ENCODE peak calls at places on chromosomes 4 and X, in four cellular contexts. Q, V, X and K are unnamed samples.

GRCh38 chr4:153798436-153798835 is 9.6 kb upstream of the SFRP2 start:
- DNase-seq in Q (no peak), V (no peak), X (no peak), K (no peak)

GRCh38 chr4:56791316-56791715 is 30.2 kb downstream of the SPINK2 start:
- DNase-seq in Q (no peak), V (no peak), X (no peak), K (peak)

GRCh38 chrX:29746326-29746725 is 469.0 kb upstream of the MAGEB2 start:
- DNase-seq in Q (no peak), V (no peak), X (no peak), K (no peak)

GRCh38 chr4:41145571-41146078 is 68.7 kb downstream of the APBB2 start:
- DNase-seq in Q (no peak), V (no peak), X (no peak), K (peak)

GRCh38 chrX:154749856-154750255 is 1.0 kb downstream of the GAB3 start:
- DNase-seq in Q (no peak), V (no peak), X (no peak), K (no peak)

GRCh38 chr4:146949559-146949958 is 3.9 kb upstream of the TTC29 start:
- DNase-seq in Q (no peak), V (no peak), X (no peak), K (no peak)

GRCh38 chr4:89316931-89317366 is 9.3 kb upstream of the GPRIN3 start:
- DNase-seq in Q (no peak), V (no peak), X (no peak), K (no peak)

GRCh38 chr4:11505225-11505971 is 76.7 kb upstream of the HS3ST1 start:
- DNase-seq in Q (no peak), V (no peak), X (no peak), K (no peak)

GRCh38 chr4:131113704-131114103 is 2017.8 kb downstream of the C4orf33 start:
- DNase-seq in Q (no peak), V (no peak), X (no peak), K (no peak)

GRCh38 chr4:146640459-146641061 is 1.9 kb downstream of the POU4F2 start:
- DNase-seq in Q (no peak), V (no peak), X (no peak), K (no peak)

GRCh38 chr4:76515975-76516853 is 81.2 kb downstream of the SHROOM3 start:
- DNase-seq in Q (no peak), V (no peak), X (no peak), K (peak)

GRCh38 chrX:119343856-119344255 is 55.3 kb upstream of the SLC25A43 start:
- DNase-seq in Q (no peak), V (no peak), X (no peak), K (no peak)

GRCh38 chrX:109635151-109635550 is 10.2 kb upstream of the KCNE5 start:
- DNase-seq in Q (no peak), V (peak), X (peak), K (no peak)

GRCh38 chr4:175833574-175834350 is 21.7 kb upstream of the GPM6A start:
- DNase-seq in Q (no peak), V (no peak), X (no peak), K (no peak)

GRCh38 chrX:6667048-6667768 is 132.3 kb upstream of the VCX3A start:
- DNase-seq in Q (no peak), V (no peak), X (no peak), K (no peak)

GRCh38 chrX:9337056-9337455 is 127.8 kb upstream of the TBL1X start:
- DNase-seq in Q (no peak), V (no peak), X (no peak), K (no peak)

GRCh38 chr4:725368-726234 is 20.0 kb downstream of the PCGF3 start:
- DNase-seq in Q (no peak), V (no peak), X (no peak), K (no peak)

GRCh38 chr4:1414831-1415680 is 8.8 kb upstream of the NKX1-1 start:
- DNase-seq in Q (no peak), V (peak), X (peak), K (no peak)

DNA sequence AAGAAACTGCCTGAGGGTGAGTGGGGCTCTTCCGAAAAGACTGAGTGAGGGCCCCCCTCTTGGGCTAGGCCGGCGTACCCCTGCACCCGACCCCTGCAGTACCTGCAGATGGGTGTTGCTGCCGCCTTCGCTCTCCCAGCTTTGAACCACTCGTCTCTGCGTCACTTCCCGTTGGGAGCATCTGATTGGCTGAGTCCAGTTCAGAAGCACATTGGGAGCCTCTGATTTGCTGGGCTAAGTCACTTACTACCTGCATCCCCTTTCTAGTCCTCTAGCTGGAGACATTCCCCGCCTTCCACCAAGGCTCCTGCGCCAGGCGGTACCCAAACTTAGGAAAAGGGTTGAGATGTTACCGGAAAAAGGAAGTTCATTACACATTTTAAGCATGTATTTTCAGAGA is 20.4 kb upstream of the WWC2 start:
- DNase-seq in Q (no peak), V (no peak), X (no peak), K (no peak)
- TF ChIP-seq CTCF in Q (peak), V (no peak), X (no peak), K (no peak)

DNA sequence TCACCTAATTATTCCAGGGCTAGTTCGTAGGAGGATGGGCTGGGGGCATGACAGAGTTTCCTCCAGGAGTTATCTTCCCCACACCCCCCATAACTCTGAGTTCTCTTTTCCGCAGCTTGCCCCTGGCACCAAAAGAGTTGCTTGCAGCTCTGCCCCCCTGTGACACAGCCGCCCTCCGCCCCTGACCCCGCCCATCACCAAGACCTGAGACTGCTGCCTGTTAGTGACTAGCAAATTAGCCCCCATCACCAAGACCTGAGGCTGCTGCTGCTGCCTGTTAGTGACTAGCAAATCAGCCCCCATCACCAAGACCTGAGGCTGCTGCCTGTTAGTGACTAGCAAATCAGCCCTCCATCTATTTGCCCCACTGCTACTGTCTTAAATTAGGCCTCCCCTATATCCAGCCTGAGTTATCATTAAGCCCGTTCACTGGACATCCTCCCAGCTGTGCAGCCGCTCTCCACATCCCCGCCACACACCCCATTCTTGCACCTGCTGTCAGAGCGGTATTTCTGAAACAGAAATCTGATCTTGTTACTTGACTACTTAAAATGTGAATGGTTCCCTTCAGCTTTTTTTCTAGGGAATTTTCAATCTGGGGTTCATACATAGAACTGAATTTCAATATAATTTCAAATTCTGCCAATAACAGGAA is 1.5 kb upstream of the PAPSS1 start:
- DNase-seq in Q (peak), V (no peak), X (no peak), K (no peak)
- TF ChIP-seq NRF1 in Q (no peak), V (no peak), X (no peak), K (no peak)

GRCh38 chrX:136752796-136753195 is 27.9 kb downstream of the ARHGEF6 start:
- DNase-seq in Q (no peak), V (no peak), X (no peak), K (no peak)
- TF ChIP-seq CHD2 in Q (no peak), V (no peak), X (no peak), K (no peak)

DNA sequence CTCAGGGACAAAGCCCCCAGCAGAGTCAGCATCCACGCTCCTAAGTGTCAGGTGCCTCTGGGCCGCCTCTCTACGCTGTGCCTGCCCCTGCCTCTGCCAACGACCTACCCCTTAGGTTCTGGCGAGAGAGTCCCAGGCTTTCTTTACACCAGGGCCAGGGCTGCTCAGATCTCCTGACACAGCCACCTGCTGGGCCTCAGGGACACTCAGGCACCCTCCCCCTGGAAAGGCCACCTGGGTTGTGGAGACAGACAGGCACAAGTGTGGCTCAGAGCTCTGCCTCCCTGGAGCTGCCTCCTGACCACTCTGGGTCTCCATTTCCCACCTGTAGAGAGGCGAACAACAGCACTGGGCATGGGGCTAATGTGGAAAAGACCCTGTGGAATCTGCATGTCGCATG is 90.0 kb upstream of the ADRA2C start:
- DNase-seq in Q (no peak), V (no peak), X (no peak), K (no peak)
- TF ChIP-seq CTCF in Q (no peak), V (no peak), X (no peak), K (no peak)